ENCODE peak calls at places on chromosome 7, in six cellular contexts. O, I, X, D, C and S are unnamed samples.

GRCh38 chr7:137846588-137847417 is at the start of gene DGKI:
- DNase-seq in O (no peak), I (no peak), X (no peak), D (no peak), C (no peak), S (no peak)

GRCh38 chr7:54664235-54665228 is 94.5 kb downstream of the SEC61G start:
- DNase-seq in O (peak), I (peak), X (peak), D (no peak), C (no peak), S (peak)

GRCh38 chr7:1503390-1503789 is 799 bp downstream of the INTS1 start:
- DNase-seq in O (no peak), I (no peak), X (no peak), D (no peak), C (no peak), S (no peak)

GRCh38 chr7:137898839-137899681 is 52.3 kb upstream of the DGKI start:
- DNase-seq in O (peak), I (peak), X (peak), D (peak), C (peak), S (peak)

GRCh38 chr7:81029523-81029922 is 110.7 kb upstream of the SEMA3C start:
- DNase-seq in O (no peak), I (no peak), X (no peak), D (no peak), C (no peak), S (no peak)

GRCh38 chr7:106356-106755 is 86.0 kb upstream of the FAM20C start:
- DNase-seq in O (no peak), I (no peak), X (no peak), D (no peak), C (no peak), S (no peak)

GRCh38 chr7:117800841-117801240 is 72.4 kb downstream of the CTTNBP2 start:
- DNase-seq in O (no peak), I (no peak), X (no peak), D (no peak), C (no peak), S (no peak)

GRCh38 chr7:77651544-77652162 is 44.6 kb upstream of the RSBN1L start:
- DNase-seq in O (peak), I (peak), X (peak), D (no peak), C (no peak), S (no peak)

GRCh38 chr7:91310829-91311460 is 46.7 kb downstream of the FZD1 start:
- DNase-seq in O (no peak), I (no peak), X (peak), D (no peak), C (peak), S (no peak)

GRCh38 chr7:139011373-139011772 is 24.5 kb downstream of the ZC3HAV1L start:
- DNase-seq in O (no peak), I (no peak), X (no peak), D (no peak), C (no peak), S (no peak)

GRCh38 chr7:138033241-138033640 is 31.4 kb upstream of the CREB3L2 start:
- DNase-seq in O (no peak), I (no peak), X (no peak), D (no peak), C (no peak), S (no peak)

GRCh38 chr7:13988765-13989137 is 715 bp downstream of the ETV1 start:
- DNase-seq in O (no peak), I (no peak), X (no peak), D (no peak), C (no peak), S (no peak)

GRCh38 chr7:131431756-131432155 is 104.1 kb downstream of the MKLN1 start:
- DNase-seq in O (no peak), I (no peak), X (no peak), D (no peak), C (no peak), S (no peak)

GRCh38 chr7:99004781-99005500 is 126.6 kb downstream of the TRRAP start:
- DNase-seq in O (no peak), I (no peak), X (no peak), D (no peak), C (no peak), S (no peak)

GRCh38 chr7:13852281-13852968 is 137.0 kb downstream of the ETV1 start:
- DNase-seq in O (no peak), I (no peak), X (no peak), D (no peak), C (no peak), S (no peak)

GRCh38 chr7:15571303-15571878 is 9.6 kb upstream of the AGMO start:
- DNase-seq in O (no peak), I (no peak), X (no peak), D (no peak), C (no peak), S (no peak)

GRCh38 chr7:101125989-101126650 is 784 bp upstream of the SERPINE1 start:
- DNase-seq in O (peak), I (peak), X (peak), D (peak), C (peak), S (peak)

GRCh38 chr7:101418694-101419093 is 56.0 kb downstream of the COL26A1 start:
- DNase-seq in O (no peak), I (no peak), X (no peak), D (no peak), C (no peak), S (no peak)

GRCh38 chr7:131653418-131654248 is 97.2 kb upstream of the PODXL start:
- DNase-seq in O (no peak), I (peak), X (no peak), D (no peak), C (no peak), S (no peak)

GRCh38 chr7:78679477-78679876 is 774.0 kb downstream of the MAGI2 start:
- DNase-seq in O (no peak), I (no peak), X (no peak), D (no peak), C (no peak), S (no peak)

GRCh38 chr7:159328096-159328495 is 183.4 kb upstream of the VIPR2 start:
- DNase-seq in O (no peak), I (no peak), X (no peak), D (no peak), C (no peak), S (no peak)

GRCh38 chr7:148700693-148701092 is 2.0 kb downstream of the CUL1 start:
- DNase-seq in O (no peak), I (no peak), X (no peak), D (no peak), C (no peak), S (peak)

GRCh38 chr7:105202561-105203130 is 186.1 kb downstream of the SRPK2 start:
- DNase-seq in O (no peak), I (no peak), X (no peak), D (no peak), C (no peak), S (no peak)

GRCh38 chr7:99975782-99976521 is at the start of gene AZGP1:
- DNase-seq in O (peak), I (no peak), X (peak), D (no peak), C (no peak), S (peak)

GRCh38 chr7:19051767-19052375 is 65.6 kb downstream of the TWIST1 start:
- DNase-seq in O (peak), I (peak), X (peak), D (no peak), C (no peak), S (no peak)

GRCh38 chr7:32941181-32941995 is 15.9 kb upstream of the FKBP9 start:
- DNase-seq in O (peak), I (no peak), X (no peak), D (no peak), C (no peak), S (no peak)

GRCh38 chr7:155986497-155987160 is 174.4 kb upstream of the SHH start:
- DNase-seq in O (no peak), I (no peak), X (no peak), D (no peak), C (peak), S (no peak)

GRCh38 chr7:18016547-18017444 is 10.8 kb downstream of the PRPS1L1 start:
- DNase-seq in O (no peak), I (no peak), X (no peak), D (no peak), C (no peak), S (no peak)

GRCh38 chr7:108497082-108497725 is 28.7 kb downstream of the PNPLA8 start:
- DNase-seq in O (peak), I (peak), X (peak), D (peak), C (peak), S (no peak)

GRCh38 chr7:17682586-17682985 is 257.7 kb downstream of the SNX13 start:
- DNase-seq in O (no peak), I (no peak), X (no peak), D (no peak), C (no peak), S (no peak)

GRCh38 chr7:124879103-124879502 is 50.5 kb downstream of the POT1 start:
- DNase-seq in O (no peak), I (no peak), X (no peak), D (no peak), C (no peak), S (no peak)

GRCh38 chr7:35504365-35504764 is 190.6 kb downstream of the HERPUD2 start:
- DNase-seq in O (no peak), I (no peak), X (no peak), D (no peak), C (no peak), S (no peak)

DNA sequence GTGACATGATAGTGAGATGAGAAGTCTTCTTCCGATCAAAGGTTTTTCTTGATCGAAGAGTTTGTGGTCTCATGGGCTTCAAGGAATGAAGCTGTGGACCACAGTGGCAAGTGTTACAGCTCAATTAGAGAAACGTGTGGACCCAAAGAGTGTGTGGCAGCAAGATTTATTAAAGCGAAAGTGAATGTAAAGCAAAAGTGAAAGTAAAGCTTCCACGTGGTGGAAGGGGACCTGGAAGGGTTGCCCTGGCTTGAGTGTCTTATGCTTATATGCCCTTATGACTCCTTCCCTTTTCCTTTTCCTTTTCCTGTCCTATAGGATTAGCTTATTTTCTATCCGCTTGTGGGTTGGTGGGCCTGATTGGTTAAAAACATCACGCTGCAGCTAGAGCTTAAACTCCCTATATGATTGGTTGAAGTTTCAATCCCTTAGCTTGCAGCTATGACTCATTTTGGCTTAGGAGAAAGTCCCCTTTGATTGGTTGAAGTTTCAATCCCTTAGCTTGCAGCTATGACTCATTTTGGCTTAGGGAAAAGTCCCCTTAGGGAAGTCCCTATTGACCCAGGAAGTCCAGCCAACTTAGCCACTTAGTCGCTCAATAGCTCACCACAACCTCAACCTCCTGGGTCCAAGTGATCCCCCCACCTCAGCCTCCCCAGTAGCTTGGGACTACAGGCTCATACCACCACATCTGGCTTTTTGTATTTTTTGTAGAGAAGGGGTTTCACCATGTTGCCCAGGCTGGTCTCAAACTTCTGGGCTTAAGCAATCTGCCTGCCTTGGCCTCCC is 34.7 kb downstream of the MRPS24 start:
- DNase-seq in O (no peak), I (no peak), X (no peak), D (no peak), C (no peak), S (no peak)
- H3K4me3 ChIP-seq in O (peak), I (peak), X (no peak), D (no peak), C (peak), S (peak)

GRCh38 chr7:135834262-135834661 is 85.6 kb upstream of the FAM180A start:
- DNase-seq in O (no peak), I (no peak), X (no peak), D (no peak), C (no peak), S (no peak)
- TF ChIP-seq POLR2A in O (no peak), I (no peak), X (no peak), D (no peak), C (no peak), S (no peak)

GRCh38 chr7:22561356-22561755 is 61.4 kb upstream of the STEAP1B start:
- DNase-seq in O (peak), I (peak), X (peak), D (peak), C (peak), S (no peak)
- H3K4me3 ChIP-seq in O (no peak), I (no peak), X (no peak), D (no peak), C (no peak), S (no peak)

GRCh38 chr7:134806197-134806596 is 26.8 kb downstream of the CALD1 start:
- DNase-seq in O (no peak), I (no peak), X (no peak), D (no peak), C (no peak), S (no peak)

GRCh38 chr7:134804351-134804750 is 24.9 kb downstream of the CALD1 start:
- DNase-seq in O (no peak), I (no peak), X (no peak), D (no peak), C (no peak), S (no peak)

GRCh38 chr7:134809611-134810010 is 30.2 kb downstream of the CALD1 start:
- DNase-seq in O (no peak), I (no peak), X (no peak), D (no peak), C (no peak), S (no peak)

GRCh38 chr7:134802762-134803161 is 23.3 kb downstream of the CALD1 start:
- DNase-seq in O (no peak), I (no peak), X (no peak), D (no peak), C (no peak), S (no peak)

GRCh38 chr7:134804854-134805253 is 25.4 kb downstream of the CALD1 start:
- DNase-seq in O (no peak), I (no peak), X (no peak), D (no peak), C (no peak), S (no peak)
- TF ChIP-seq POLR2A in O (no peak), I (no peak), X (no peak), D (no peak), C (no peak), S (no peak)

DNA sequence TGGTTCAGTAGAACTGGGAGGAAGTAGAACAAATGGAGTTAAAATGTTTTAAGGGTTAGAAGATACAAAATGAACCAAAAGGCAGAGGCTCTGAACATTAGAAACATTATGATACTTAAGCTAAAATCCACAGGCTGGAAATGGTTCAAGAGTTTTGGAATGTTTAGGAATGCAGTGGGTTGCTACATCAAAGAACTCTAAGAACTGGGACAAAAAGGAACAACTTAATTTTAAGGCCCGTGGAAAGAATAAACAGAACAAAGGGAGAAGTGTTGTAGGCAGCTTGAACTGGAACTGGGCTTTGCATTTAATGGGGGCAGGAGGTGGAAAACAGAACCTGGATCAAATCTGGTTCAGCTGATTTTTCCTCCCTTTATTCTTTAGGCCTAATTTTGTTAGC is 3.5 kb upstream of the C7orf25 start:
- DNase-seq in O (no peak), I (no peak), X (no peak), D (no peak), C (no peak), S (no peak)
- H3K4me3 ChIP-seq in O (no peak), I (no peak), X (no peak), D (no peak), C (no peak), S (no peak)

DNA sequence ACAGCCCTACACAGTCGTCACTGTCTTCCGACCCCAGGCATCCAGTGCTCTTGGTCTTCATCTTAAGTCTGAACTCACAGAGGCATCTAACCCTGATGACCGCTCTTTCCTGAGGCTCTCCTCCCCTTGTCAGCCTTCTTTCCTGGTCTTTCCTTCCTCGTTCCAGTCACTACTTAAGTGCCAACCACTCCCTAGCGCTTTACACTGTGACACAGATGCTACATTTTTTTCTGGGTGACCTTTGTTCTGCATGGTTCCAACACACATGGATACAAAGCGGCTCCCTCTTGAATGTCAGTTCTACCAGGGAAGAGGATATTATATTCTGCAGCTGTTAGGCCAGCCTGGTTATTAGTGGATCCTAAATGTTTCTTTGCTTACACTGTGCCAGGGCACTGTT is 12.7 kb downstream of the YWHAG start:
- DNase-seq in O (no peak), I (no peak), X (no peak), D (no peak), C (no peak), S (no peak)
- TF ChIP-seq POLR2A in O (no peak), I (no peak), X (no peak), D (no peak), C (no peak), S (no peak)

DNA sequence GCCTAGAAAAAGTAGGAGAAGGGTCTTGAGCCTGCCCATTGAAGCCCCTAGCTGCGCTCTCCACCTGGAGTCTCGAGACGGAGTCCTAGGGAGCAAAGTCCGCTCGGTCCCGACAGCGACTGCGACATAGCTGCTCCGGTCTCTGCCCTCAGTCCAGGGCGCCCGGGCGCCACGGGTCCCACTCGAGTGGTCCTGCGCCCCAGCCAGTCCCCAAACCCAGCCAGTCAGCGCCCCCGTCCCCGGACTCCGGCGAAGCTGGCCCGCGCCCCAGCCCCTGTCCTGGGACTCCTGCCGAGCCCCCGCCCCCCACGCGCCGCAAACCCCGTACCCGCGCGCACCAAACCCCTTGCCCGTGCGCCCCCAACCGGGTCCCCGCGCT is 480 bp downstream of the TNS3 start:
- DNase-seq in O (no peak), I (no peak), X (peak), D (no peak), C (no peak), S (peak)
- H3K4me3 ChIP-seq in O (peak), I (peak), X (peak), D (peak), C (peak), S (peak)

GRCh38 chr7:87192784-87193487 is 26.6 kb downstream of the TMEM243 start:
- DNase-seq in O (no peak), I (no peak), X (no peak), D (no peak), C (no peak), S (no peak)
- TF ChIP-seq POLR2A in O (no peak), I (no peak), X (no peak), D (no peak), C (no peak), S (no peak)

GRCh38 chr7:39753823-39754325 is 130.5 kb downstream of the RALA start:
- DNase-seq in O (no peak), I (no peak), X (no peak), D (no peak), C (no peak), S (no peak)
- H3K4me3 ChIP-seq in O (no peak), I (no peak), X (no peak), D (no peak), C (no peak), S (no peak)